ENCODE peak calls at places on chromosome 3, in ten cellular contexts. G, N, Y, E, J, V, L, W, D and O are unnamed samples. For H3K9me3, the result is how much of the 10 kb centered on the place peaks cover.

GRCh38 chr3:151382671-151383070 is 1.9 kb downstream of the P2RY12 start:
- DNase-seq in G (no peak), N (no peak), Y (peak), E (no peak), J (no peak), V (no peak), L (no peak), W (no peak), D (no peak), O (no peak)

GRCh38 chr3:166071-166470 is 30.5 kb upstream of the CHL1 start:
- DNase-seq in G (no peak), N (no peak), Y (no peak), E (no peak), J (no peak), V (no peak), L (no peak), W (no peak), D (no peak), O (no peak)

GRCh38 chr3:142888099-142888483 is 792 bp downstream of the PCOLCE2 start:
- DNase-seq in G (no peak), N (no peak), Y (no peak), E (no peak), J (no peak), V (no peak), L (peak), W (no peak), D (peak), O (no peak)

GRCh38 chr3:189962466-189962865 is 158.2 kb downstream of the P3H2 start:
- DNase-seq in G (no peak), N (no peak), Y (no peak), E (no peak), J (no peak), V (no peak), L (no peak), W (no peak), D (no peak), O (no peak)

GRCh38 chr3:59286791-59287531 is 237.1 kb upstream of the CFAP20DC start:
- DNase-seq in G (no peak), N (no peak), Y (no peak), E (no peak), J (no peak), V (peak), L (no peak), W (no peak), D (peak), O (no peak)

GRCh38 chr3:131048030-131048429 is 21.4 kb downstream of the NEK11 start:
- DNase-seq in G (no peak), N (no peak), Y (no peak), E (no peak), J (no peak), V (no peak), L (no peak), W (no peak), D (no peak), O (no peak)

GRCh38 chr3:190989213-190989612 is 126.7 kb upstream of the GMNC start:
- DNase-seq in G (no peak), N (no peak), Y (no peak), E (no peak), J (no peak), V (no peak), L (no peak), W (no peak), D (no peak), O (no peak)

GRCh38 chr3:65342084-65342683 is 654.4 kb upstream of the ADAMTS9 start:
- DNase-seq in G (no peak), N (no peak), Y (peak), E (no peak), J (peak), V (peak), L (peak), W (no peak), D (peak), O (peak)

GRCh38 chr3:150232992-150233451 is 175.1 kb upstream of the TSC22D2 start:
- DNase-seq in G (no peak), N (no peak), Y (no peak), E (no peak), J (no peak), V (peak), L (no peak), W (no peak), D (peak), O (no peak)

GRCh38 chr3:36201546-36201945 is 178.8 kb upstream of the STAC start:
- DNase-seq in G (no peak), N (no peak), Y (no peak), E (no peak), J (no peak), V (no peak), L (no peak), W (no peak), D (peak), O (no peak)

GRCh38 chr3:61663728-61664492 is 102.5 kb downstream of the PTPRG start:
- DNase-seq in G (no peak), N (no peak), Y (no peak), E (peak), J (no peak), V (no peak), L (peak), W (no peak), D (peak), O (no peak)

GRCh38 chr3:25665646-25666136 is 984 bp upstream of the TOP2B start:
- DNase-seq in G (no peak), N (peak), Y (peak), E (no peak), J (no peak), V (no peak), L (no peak), W (no peak), D (no peak), O (no peak)

GRCh38 chr3:52038227-52038626 is 18.1 kb downstream of the DUSP7 start:
- DNase-seq in G (no peak), N (no peak), Y (no peak), E (no peak), J (no peak), V (no peak), L (no peak), W (no peak), D (peak), O (no peak)

GRCh38 chr3:42557849-42558248 is 23.9 kb downstream of the SEC22C start:
- DNase-seq in G (no peak), N (peak), Y (peak), E (no peak), J (no peak), V (no peak), L (no peak), W (peak), D (peak), O (no peak)

GRCh38 chr3:190092250-190092649 is 28.4 kb downstream of the P3H2 start:
- DNase-seq in G (no peak), N (no peak), Y (no peak), E (peak), J (no peak), V (no peak), L (no peak), W (no peak), D (peak), O (no peak)

GRCh38 chr3:70832035-70832795 is 519.8 kb upstream of the MDFIC2 start:
- DNase-seq in G (peak), N (no peak), Y (no peak), E (peak), J (no peak), V (peak), L (no peak), W (no peak), D (peak), O (no peak)

GRCh38 chr3:45915518-45916231 is 27.6 kb upstream of the CXCR6 start:
- DNase-seq in G (no peak), N (peak), Y (no peak), E (peak), J (peak), V (peak), L (no peak), W (peak), D (peak), O (no peak)

GRCh38 chr3:73521936-73522335 is 102.8 kb downstream of the PDZRN3 start:
- DNase-seq in G (no peak), N (no peak), Y (no peak), E (no peak), J (peak), V (no peak), L (no peak), W (no peak), D (no peak), O (no peak)

GRCh38 chr3:72275296-72275820 is 490.4 kb upstream of the PROK2 start:
- DNase-seq in G (no peak), N (no peak), Y (no peak), E (no peak), J (no peak), V (no peak), L (no peak), W (no peak), D (no peak), O (no peak)

GRCh38 chr3:46926871-46927717 is 49.5 kb downstream of the CCDC12 start:
- DNase-seq in G (no peak), N (no peak), Y (peak), E (no peak), J (peak), V (peak), L (no peak), W (peak), D (no peak), O (no peak)

GRCh38 chr3:193640165-193640706 is 47.2 kb downstream of the OPA1 start:
- DNase-seq in G (no peak), N (no peak), Y (no peak), E (no peak), J (no peak), V (no peak), L (no peak), W (no peak), D (no peak), O (no peak)

GRCh38 chr3:11204697-11205397 is 50.6 kb downstream of the HRH1 start:
- DNase-seq in G (no peak), N (no peak), Y (no peak), E (no peak), J (no peak), V (no peak), L (no peak), W (no peak), D (no peak), O (no peak)

GRCh38 chr3:107795514-107796094 is 272.8 kb downstream of the BBX start:
- DNase-seq in G (no peak), N (no peak), Y (no peak), E (no peak), J (no peak), V (no peak), L (no peak), W (no peak), D (no peak), O (no peak)

GRCh38 chr3:4757056-4757948 is 221.9 kb upstream of the BHLHE40 start:
- DNase-seq in G (no peak), N (no peak), Y (no peak), E (no peak), J (no peak), V (no peak), L (no peak), W (no peak), D (no peak), O (peak)

GRCh38 chr3:112046599-112046998 is 12.1 kb downstream of the TMPRSS7 start:
- DNase-seq in G (no peak), N (no peak), Y (no peak), E (no peak), J (no peak), V (no peak), L (no peak), W (no peak), D (peak), O (no peak)

GRCh38 chr3:118990818-118991560 is 43.7 kb downstream of the IGSF11 start:
- DNase-seq in G (no peak), N (no peak), Y (no peak), E (no peak), J (no peak), V (no peak), L (no peak), W (no peak), D (no peak), O (no peak)

GRCh38 chr3:10285742-10286524 is 6.8 kb downstream of the GHRL start:
- DNase-seq in G (no peak), N (no peak), Y (no peak), E (no peak), J (no peak), V (peak), L (no peak), W (no peak), D (peak), O (no peak)

GRCh38 chr3:102478160-102478559 is 43.3 kb downstream of the ZPLD1 start:
- DNase-seq in G (no peak), N (no peak), Y (no peak), E (no peak), J (no peak), V (no peak), L (no peak), W (no peak), D (no peak), O (no peak)

GRCh38 chr3:40705663-40706062 is 180.9 kb downstream of the ZNF621 start:
- DNase-seq in G (no peak), N (no peak), Y (no peak), E (no peak), J (no peak), V (no peak), L (no peak), W (no peak), D (no peak), O (no peak)

GRCh38 chr3:188270423-188270972 is 116.5 kb downstream of the LPP start:
- DNase-seq in G (no peak), N (no peak), Y (no peak), E (peak), J (no peak), V (no peak), L (no peak), W (no peak), D (peak), O (no peak)

DNA sequence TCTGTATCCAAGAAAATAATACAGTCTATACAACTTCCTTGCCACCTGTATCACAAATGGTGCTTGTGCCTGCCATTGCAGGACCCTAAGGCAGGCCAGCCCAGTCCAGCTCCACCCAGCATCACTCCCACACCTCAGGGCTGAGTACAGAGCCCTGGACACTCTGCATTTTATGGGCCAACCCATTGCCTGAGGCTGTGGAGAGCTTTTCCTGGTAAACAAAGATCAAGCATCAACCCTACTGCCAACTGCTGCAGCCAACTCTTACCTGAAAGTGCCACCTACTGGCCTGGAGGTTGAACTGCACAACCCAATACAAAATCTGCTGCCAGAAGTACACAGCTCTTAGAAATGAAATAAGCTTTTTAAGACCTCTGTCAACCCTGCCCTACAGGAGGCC is 1082.2 kb downstream of the NAALADL2 start:
- DNase-seq in G (no peak), N (no peak), Y (peak), E (no peak), J (no peak), V (no peak), L (peak), W (no peak), D (peak), O (no peak)
- H3K9me3 ChIP-seq in G (under half), N (under half), Y (under half), E (under half), J (under half), V (under half), L (under half), W (under half), D (under half), O (under half)

DNA sequence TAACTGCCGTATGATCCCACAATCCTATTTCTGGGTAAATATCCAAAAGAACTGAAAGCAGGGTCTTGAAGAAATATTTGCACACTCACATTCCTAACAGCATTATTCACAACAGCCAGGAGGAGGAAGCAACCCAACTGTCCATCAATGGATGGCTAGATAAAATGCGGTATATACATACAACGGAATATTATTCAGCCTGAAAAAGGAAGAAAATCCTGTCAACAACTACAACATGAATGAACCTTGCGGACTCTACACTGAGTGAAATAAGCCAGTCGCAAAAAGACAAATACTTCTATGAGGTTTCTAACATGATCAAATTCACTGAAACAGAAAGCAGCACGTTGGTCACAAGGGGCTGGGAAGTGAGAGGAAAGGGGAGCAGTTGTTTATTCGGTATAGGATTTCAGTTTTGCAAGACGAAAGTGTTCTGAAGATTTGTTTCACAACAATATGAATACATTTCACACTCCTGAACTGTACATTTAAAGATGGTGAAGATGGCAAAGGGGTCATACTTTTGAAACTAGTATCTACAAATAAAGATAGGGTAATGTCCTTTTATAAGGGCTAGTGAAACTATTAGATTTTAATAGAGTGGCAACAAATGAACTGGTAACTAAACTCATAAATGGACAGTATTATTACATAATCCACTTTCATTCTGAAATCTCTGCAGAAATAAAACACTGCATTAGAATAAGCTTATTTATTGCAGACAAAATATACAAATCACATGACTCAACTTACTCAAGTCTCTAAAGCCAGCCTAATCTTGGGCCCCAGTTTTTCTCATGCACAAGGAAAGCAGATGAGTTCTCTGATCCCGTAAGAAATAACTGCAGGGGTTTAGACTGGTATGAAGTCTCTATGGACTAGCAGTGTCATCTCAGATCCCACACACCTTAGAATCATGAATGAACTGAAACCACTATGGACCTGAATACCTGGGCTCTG is 6.0 kb downstream of the DLG1 start:
- DNase-seq in G (no peak), N (no peak), Y (no peak), E (no peak), J (no peak), V (no peak), L (no peak), W (no peak), D (no peak), O (no peak)
- H3K9me3 ChIP-seq in G (under half), N (under half), Y (under half), E (under half), J (under half), V (under half), L (under half), W (under half), D (under half), O (under half)

DNA sequence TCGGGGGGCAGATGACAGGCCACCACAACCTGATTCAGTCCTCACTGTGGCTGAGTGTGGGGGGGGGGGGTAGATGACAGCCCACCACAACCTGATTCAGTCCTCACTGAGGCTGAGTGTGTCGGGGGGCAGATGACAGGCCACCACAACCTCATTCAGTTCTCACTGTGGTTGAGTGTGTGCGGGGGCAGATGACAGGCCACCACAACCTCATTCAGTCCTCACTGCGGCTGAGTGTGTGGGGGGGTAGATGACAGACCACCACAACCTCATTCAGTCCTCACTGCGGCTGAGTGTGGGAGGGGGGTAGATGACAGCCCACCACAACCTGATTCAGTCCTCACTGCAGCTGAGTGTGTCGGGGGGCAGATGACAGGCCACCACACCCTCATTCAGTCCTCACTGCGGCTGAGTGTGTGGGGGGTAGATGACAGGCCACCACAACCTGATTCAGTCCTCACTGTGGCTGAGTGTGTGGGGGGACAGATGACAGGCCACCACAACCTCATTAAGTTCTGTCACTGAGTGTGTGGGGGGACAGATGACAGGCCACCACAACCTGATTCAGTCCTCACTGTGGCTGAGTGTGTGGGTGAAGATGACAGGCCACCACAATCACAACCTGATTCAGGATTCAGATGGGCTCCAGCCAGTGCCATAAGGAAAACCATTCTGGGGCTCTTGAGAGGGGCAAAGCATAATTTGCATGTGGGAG is 16.9 kb downstream of the ZNF717 start:
- DNase-seq in G (no peak), N (no peak), Y (no peak), E (no peak), J (no peak), V (no peak), L (no peak), W (no peak), D (no peak), O (no peak)
- H3K9me3 ChIP-seq in G (under half), N (under half), Y (under half), E (half or more), J (half or more), V (under half), L (under half), W (under half), D (under half), O (under half)

GRCh38 chr3:187049462-187050101 is 89.7 kb downstream of the RPL39L start:
- DNase-seq in G (no peak), N (no peak), Y (no peak), E (no peak), J (no peak), V (no peak), L (no peak), W (no peak), D (no peak), O (no peak)

GRCh38 chr3:187051724-187052364 is 87.5 kb downstream of the RPL39L start:
- DNase-seq in G (no peak), N (no peak), Y (no peak), E (no peak), J (no peak), V (no peak), L (no peak), W (no peak), D (no peak), O (no peak)

GRCh38 chr3:187046033-187046432 is 93.3 kb downstream of the RPL39L start:
- DNase-seq in G (no peak), N (no peak), Y (no peak), E (no peak), J (no peak), V (no peak), L (no peak), W (no peak), D (no peak), O (no peak)

GRCh38 chr3:187051066-187051465 is 88.2 kb downstream of the RPL39L start:
- DNase-seq in G (no peak), N (no peak), Y (no peak), E (no peak), J (no peak), V (no peak), L (no peak), W (no peak), D (no peak), O (no peak)
- H3K9me3 ChIP-seq in G (under half), N (under half), Y (under half), E (under half), J (under half), V (under half), L (under half), W (under half), D (under half), O (under half)

GRCh38 chr3:18454766-18455165 is 29.6 kb upstream of the SATB1 start:
- DNase-seq in G (no peak), N (no peak), Y (no peak), E (no peak), J (no peak), V (no peak), L (no peak), W (no peak), D (no peak), O (no peak)
- H3K9me3 ChIP-seq in G (under half), N (under half), Y (under half), E (under half), J (under half), V (under half), L (under half), W (under half), D (under half), O (under half)

GRCh38 chr3:8488436-8488835 is 13.2 kb upstream of the LMCD1 start:
- DNase-seq in G (no peak), N (no peak), Y (no peak), E (no peak), J (no peak), V (no peak), L (no peak), W (no peak), D (no peak), O (no peak)
- H3K9me3 ChIP-seq in G (under half), N (under half), Y (under half), E (under half), J (under half), V (under half), L (under half), W (under half), D (under half), O (under half)